ENCODE peak calls at places on chromosomes 4 and X, in four cellular contexts. D, U, C and E are unnamed samples.
A peak's percentile ranks its signal among the peaks of the same experiment; 100 is the strongest.

GRCh38 chrX:83508526-83509245 is 596 bp downstream of the POU3F4 start:
- DNase-seq in D (no peak), U (no peak), C (no peak), E (no peak)

GRCh38 chr4:8514391-8514790 is 65.8 kb upstream of the GPR78 start:
- DNase-seq in D (no peak), U (no peak), C (no peak), E (no peak)

GRCh38 chr4:20624783-20625364 is 75.4 kb upstream of the PACRGL start:
- DNase-seq in D (no peak), U (no peak), C (peak; percentile 38), E (no peak)

GRCh38 chr4:155822572-155822971 is 43.5 kb downstream of the ASIC5 start:
- DNase-seq in D (no peak), U (no peak), C (no peak), E (no peak)

GRCh38 chr4:185127021-185127925 is 15.8 kb upstream of the SLC25A4 start:
- DNase-seq in D (no peak), U (no peak), C (peak; percentile 15), E (no peak)

GRCh38 chr4:40003986-40004385 is 26.3 kb upstream of the PDS5A start:
- DNase-seq in D (no peak), U (no peak), C (no peak), E (peak; percentile 4)

GRCh38 chr4:867526-868250 is 41.8 kb upstream of the CPLX1 start:
- DNase-seq in D (no peak), U (no peak), C (no peak), E (no peak)

GRCh38 chrX:3807906-3808305 is 94.5 kb upstream of the PRKX start:
- DNase-seq in D (no peak), U (no peak), C (no peak), E (no peak)

GRCh38 chrX:1060562-1060960 is 151.9 kb downstream of the CRLF2 start:
- DNase-seq in D (no peak), U (no peak), C (no peak), E (no peak)

GRCh38 chrX:2928127-2928582 is 984 bp downstream of the ARSD start:
- DNase-seq in D (peak; percentile 74), U (peak; percentile 69), C (peak; percentile 62), E (peak; percentile 40)

GRCh38 chrX:38627683-38628082 is 66.3 kb downstream of the TSPAN7 start:
- DNase-seq in D (no peak), U (peak; percentile 26), C (peak; percentile 29), E (peak; percentile 21)

GRCh38 chr4:124234771-124235170 is 477.8 kb downstream of the ANKRD50 start:
- DNase-seq in D (no peak), U (no peak), C (no peak), E (no peak)

GRCh38 chr4:150039790-150040189 is 38.5 kb upstream of the DCLK2 start:
- DNase-seq in D (no peak), U (no peak), C (no peak), E (no peak)

GRCh38 chrX:120380699-120381098 is 18.8 kb downstream of the ATP1B4 start:
- DNase-seq in D (no peak), U (no peak), C (peak; percentile 2), E (no peak)

GRCh38 chr4:111178231-111178630 is 555.4 kb upstream of the PITX2 start:
- DNase-seq in D (no peak), U (no peak), C (no peak), E (no peak)

GRCh38 chr4:9812530-9813340 is 31.3 kb downstream of the DRD5 start:
- DNase-seq in D (no peak), U (no peak), C (no peak), E (no peak)

GRCh38 chr4:13851541-13851940 is 224.0 kb upstream of the BOD1L1 start:
- DNase-seq in D (no peak), U (no peak), C (no peak), E (no peak)

GRCh38 chrX:39653656-39654055 is 444.1 kb downstream of the BCOR start:
- DNase-seq in D (no peak), U (no peak), C (no peak), E (no peak)

GRCh38 chr4:138897818-138898226 is 117.8 kb upstream of the NOCT start:
- DNase-seq in D (no peak), U (no peak), C (no peak), E (no peak)

GRCh38 chr4:33386761-33387160 is 2666.6 kb downstream of the PCDH7 start:
- DNase-seq in D (no peak), U (no peak), C (no peak), E (no peak)

GRCh38 chrX:71615056-71615455 is 3.3 kb downstream of the CXCR3 start:
- DNase-seq in D (no peak), U (no peak), C (no peak), E (no peak)

GRCh38 chrX:71616672-71617529 is 1.4 kb downstream of the CXCR3 start:
- DNase-seq in D (no peak), U (peak; percentile 78), C (no peak), E (peak; percentile 83)

GRCh38 chrX:71615954-71616353 is 2.4 kb downstream of the CXCR3 start:
- DNase-seq in D (no peak), U (no peak), C (no peak), E (no peak)

GRCh38 chrX:71609095-71609750 is 9.1 kb downstream of the CXCR3 start:
- DNase-seq in D (no peak), U (no peak), C (no peak), E (no peak)

DNA sequence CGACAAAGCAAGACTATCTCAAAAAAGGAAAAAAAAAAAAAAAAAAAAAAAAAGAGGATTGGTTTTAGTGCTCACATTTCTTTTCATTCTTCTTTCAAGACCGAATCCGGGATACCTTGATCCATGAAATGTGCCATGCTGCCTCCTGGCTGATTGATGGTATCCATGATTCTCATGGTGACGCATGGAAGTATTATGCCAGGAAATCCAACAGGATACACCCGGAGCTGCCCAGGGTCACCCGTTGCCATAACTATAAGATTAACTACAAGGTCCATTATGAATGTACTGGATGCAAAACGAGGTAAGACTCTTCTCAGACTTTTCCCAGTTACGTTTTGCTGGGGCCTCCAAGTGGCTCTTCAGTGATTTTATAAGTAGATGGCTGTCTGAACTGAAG is 6.1 kb downstream of the CXCR3 start:
- DNase-seq in D (no peak), U (no peak), C (peak; percentile 85), E (no peak)
- H3K36me3 ChIP-seq in D (peaks cover 4% of the 10 kb centered on the region), U (no peaks in the 10 kb centered on the region), C (no peaks in the 10 kb centered on the region), E (no peaks in the 10 kb centered on the region)

GRCh38 chr4:121817006-121817405 is 6.7 kb downstream of the CCNA2 start:
- DNase-seq in D (no peak), U (no peak), C (no peak), E (no peak)

GRCh38 chr4:121817701-121818100 is 6.0 kb downstream of the CCNA2 start:
- DNase-seq in D (no peak), U (no peak), C (no peak), E (no peak)

GRCh38 chr4:121818215-121818614 is 5.5 kb downstream of the CCNA2 start:
- DNase-seq in D (no peak), U (no peak), C (no peak), E (no peak)

GRCh38 chr4:121822047-121822446 is 1.6 kb downstream of the CCNA2 start:
- DNase-seq in D (no peak), U (no peak), C (no peak), E (no peak)

DNA sequence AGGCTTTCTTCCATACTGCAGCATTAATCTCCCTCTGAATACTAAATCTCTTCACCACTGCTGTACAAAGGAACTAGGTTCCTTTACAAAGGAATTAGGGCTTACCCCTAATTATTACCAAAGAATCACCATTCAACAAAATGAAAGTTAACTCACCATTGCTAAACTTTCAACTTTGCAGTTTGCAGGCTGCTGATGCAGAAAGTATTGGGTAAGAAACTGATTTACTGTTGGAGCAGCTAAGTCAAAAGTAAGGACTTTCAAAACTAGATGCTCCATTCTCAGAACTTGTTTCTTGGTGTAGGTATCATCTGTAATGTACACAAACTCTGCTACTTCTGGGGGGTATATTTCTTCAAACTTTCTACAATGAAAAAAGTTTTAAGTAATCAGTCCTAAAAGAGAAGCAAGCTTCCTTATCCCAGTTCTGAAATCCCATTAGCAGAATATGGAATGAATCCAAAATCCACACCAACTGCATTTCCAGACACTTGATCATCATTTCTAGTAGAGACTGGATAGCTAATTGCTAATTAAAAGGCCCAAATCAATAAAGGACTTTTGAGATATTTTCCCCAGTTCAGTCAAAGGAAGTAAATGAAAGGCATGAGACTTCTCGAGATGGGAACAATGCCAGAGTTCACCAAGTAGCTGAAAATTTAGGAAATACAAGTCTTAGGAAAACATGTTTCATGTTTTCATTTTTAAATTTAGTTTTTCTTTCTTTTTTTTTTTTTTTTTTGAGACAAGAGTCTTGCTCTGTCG is 4.3 kb downstream of the CCNA2 start:
- DNase-seq in D (no peak), U (no peak), C (peak; percentile 44), E (no peak)
- H3K4me3 ChIP-seq in D (no peak overlapping the region), U (no peak overlapping the region), C (no peak overlapping the region), E (no peak overlapping the region)

GRCh38 chrX:42772874-42773273 is 5.1 kb downstream of the PPP1R2C start:
- DNase-seq in D (no peak), U (no peak), C (no peak), E (no peak)

GRCh38 chrX:42778096-42778495 is at the start of gene PPP1R2C:
- DNase-seq in D (peak; percentile 45), U (no peak), C (no peak), E (no peak)

GRCh38 chrX:42770566-42770965 is 7.4 kb downstream of the PPP1R2C start:
- DNase-seq in D (no peak), U (no peak), C (no peak), E (no peak)

GRCh38 chrX:42771836-42772335 is 6.1 kb downstream of the PPP1R2C start:
- DNase-seq in D (no peak), U (no peak), C (no peak), E (no peak)

DNA sequence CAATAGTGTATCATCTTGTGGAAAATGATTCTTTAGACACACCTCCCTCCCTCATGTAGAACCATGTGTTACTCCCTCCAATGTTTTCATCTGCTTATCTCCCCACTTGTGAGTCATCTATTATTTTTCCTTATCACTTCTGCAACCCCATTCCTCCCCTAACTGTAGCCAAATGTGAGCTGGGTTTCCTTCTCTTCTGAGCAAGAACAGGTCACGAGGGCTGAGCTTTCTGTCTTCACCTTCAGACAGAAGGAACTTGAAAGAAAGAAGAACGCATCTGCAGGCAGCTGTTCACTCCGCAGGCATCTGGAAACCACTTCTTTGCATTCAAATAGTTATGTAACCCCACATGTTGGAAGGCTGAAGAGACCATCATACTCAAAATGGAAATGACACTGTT is 1.8 kb downstream of the PPP1R2C start:
- DNase-seq in D (no peak), U (no peak), C (peak; percentile 88), E (no peak)
- H3K4me1 ChIP-seq in D (no peaks in the 10 kb centered on the region), U (no peaks in the 10 kb centered on the region), C (peaks cover 10% of the 10 kb centered on the region), E (no peaks in the 10 kb centered on the region)

GRCh38 chrX:10140264-10140663 is 16.5 kb upstream of the CLCN4 start:
- DNase-seq in D (no peak), U (no peak), C (no peak), E (no peak)

GRCh38 chrX:10135561-10136399 is 21.0 kb upstream of the CLCN4 start:
- DNase-seq in D (no peak), U (no peak), C (no peak), E (no peak)

GRCh38 chrX:10137516-10137915 is 19.3 kb upstream of the CLCN4 start:
- DNase-seq in D (no peak), U (no peak), C (no peak), E (no peak)

GRCh38 chrX:10142041-10142589 is 14.7 kb upstream of the CLCN4 start:
- DNase-seq in D (no peak), U (no peak), C (no peak), E (no peak)

DNA sequence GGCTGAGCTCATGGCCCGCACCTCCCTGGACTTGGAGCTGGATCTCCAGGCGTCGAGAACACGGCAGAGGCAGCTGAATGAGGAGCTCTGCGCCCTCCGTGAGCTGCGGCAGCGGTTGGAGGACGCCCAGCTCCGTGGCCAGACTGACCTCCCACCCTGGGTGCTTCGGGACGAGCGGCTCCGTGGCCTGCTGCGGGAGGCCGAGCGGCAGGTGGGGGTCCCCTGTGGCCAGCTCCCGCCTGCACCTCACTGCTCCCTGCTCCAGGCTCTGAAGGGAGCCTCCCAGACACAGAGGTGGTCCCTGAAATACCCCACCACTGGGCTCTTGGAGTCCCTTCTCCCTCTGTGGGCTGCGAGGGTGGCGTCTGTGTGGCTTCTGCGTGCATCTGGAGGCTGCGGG is 18.0 kb upstream of the CLCN4 start:
- DNase-seq in D (no peak), U (no peak), C (no peak), E (no peak)
- H3K36me3 ChIP-seq in D (no peaks in the 10 kb centered on the region), U (no peaks in the 10 kb centered on the region), C (peaks cover 18% of the 10 kb centered on the region), E (no peaks in the 10 kb centered on the region)